ENCODE peak calls at places on chromosomes 13 and 19, in eight cellular contexts. I is A549, H is transverse colon, X is uterus, N is H1, L is lower leg skin, Q is heart left ventricle, F is GM12891. O is an unnamed sample.

GRCh38 chr19:11658954-11659353 is 61.7 kb downstream of the ZNF627 start:
- DNase-seq in F (no peak), X (no peak), N (no peak), H (peak), I (no peak), L (no peak), Q (no peak), O (no peak)

GRCh38 chr19:28864577-28865042 is 348.3 kb downstream of the UQCRFS1 start:
- DNase-seq in N (no peak), F (no peak), I (no peak), H (peak), X (peak), Q (peak), L (peak), O (peak)

GRCh38 chr13:32415019-32415418 is 12.9 kb downstream of the N4BP2L1 start:
- DNase-seq in L (no peak), I (peak), N (no peak), X (no peak), F (no peak), H (peak), Q (no peak), O (no peak)

GRCh38 chr13:100588350-100589177 is at the start of gene GGACT:
- DNase-seq in F (peak), Q (peak), X (peak), I (peak), H (peak), N (peak), L (peak), O (peak)

GRCh38 chr19:17063412-17063811 is 11.8 kb downstream of the HAUS8 start:
- DNase-seq in I (no peak), H (no peak), X (no peak), L (no peak), N (no peak), F (no peak), Q (no peak), O (no peak)

GRCh38 chr13:95607363-95607762 is 37.1 kb downstream of the DZIP1 start:
- DNase-seq in X (no peak), N (no peak), L (no peak), F (no peak), H (no peak), I (no peak), Q (no peak), O (peak)

GRCh38 chr13:95564091-95564490 is 11.6 kb downstream of the CLDN10 start:
- DNase-seq in Q (no peak), X (no peak), F (no peak), H (no peak), N (no peak), L (no peak), I (no peak), O (no peak)

GRCh38 chr13:66835040-66835628 is 395.0 kb downstream of the PCDH9 start:
- DNase-seq in H (peak), X (peak), F (no peak), I (peak), L (peak), N (no peak), Q (peak), O (no peak)

GRCh38 chr19:47778954-47779351 is 450 bp downstream of the SELENOW start:
- DNase-seq in F (no peak), Q (peak), I (no peak), X (peak), N (no peak), L (no peak), H (peak), O (no peak)

GRCh38 chr19:13165091-13165997 is 15.1 kb downstream of the IER2 start:
- DNase-seq in X (no peak), F (no peak), N (no peak), H (no peak), I (no peak), L (no peak), Q (no peak), O (no peak)

GRCh38 chr19:6167115-6167514 is 31.6 kb downstream of the ACSBG2 start:
- DNase-seq in N (no peak), F (no peak), L (peak), I (no peak), X (no peak), H (no peak), Q (no peak), O (no peak)

GRCh38 chr19:54356444-54357056 is 8.2 kb downstream of the LAIR1 start:
- DNase-seq in L (no peak), Q (no peak), F (no peak), X (no peak), N (no peak), I (no peak), H (no peak), O (no peak)

DNA sequence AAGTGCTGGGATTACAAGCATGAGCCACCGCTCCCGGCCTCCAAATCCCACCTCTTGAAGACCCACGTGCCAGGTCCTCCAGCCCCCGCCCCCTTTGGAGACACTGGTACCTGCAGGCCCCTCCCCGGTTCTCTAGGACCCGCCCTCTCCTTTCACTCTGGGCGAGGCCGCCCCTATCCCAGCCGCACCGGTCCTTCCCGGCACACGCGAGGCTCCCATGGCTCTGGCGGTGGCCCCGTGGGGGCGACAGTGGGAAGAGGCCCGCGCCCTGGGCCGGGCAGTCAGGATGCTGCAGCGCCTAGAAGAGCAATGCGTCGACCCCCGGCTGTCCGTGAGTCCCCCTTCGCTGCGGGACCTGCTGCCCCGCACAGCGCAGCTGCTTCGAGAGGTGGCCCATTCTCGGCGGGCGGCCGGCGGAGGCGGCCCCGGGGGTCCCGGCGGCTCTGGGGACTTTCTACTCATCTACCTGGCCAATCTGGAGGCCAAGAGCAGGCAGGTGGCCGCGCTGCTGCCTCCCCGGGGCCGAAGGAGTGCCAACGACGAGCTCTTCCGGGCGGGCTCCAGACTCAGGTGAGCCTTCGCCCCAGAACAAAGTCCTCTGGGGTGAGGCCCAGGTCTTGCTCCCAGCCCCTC is at the start of gene CBLC:
- DNase-seq in N (peak), X (no peak), L (peak), Q (no peak), I (no peak), F (no peak), H (peak), O (no peak)
- TF ChIP-seq POLR2A in N (peak), X (peak), L (no peak), Q (no peak), I (no peak), F (no peak), H (peak), O (no peak)

GRCh38 chr13:110410906-110411305 is 103.8 kb downstream of the COL4A2 start:
- DNase-seq in F (no peak), I (no peak), N (no peak), X (no peak), H (no peak), L (no peak), Q (no peak), O (no peak)

GRCh38 chr13:110410000-110410399 is 102.9 kb downstream of the COL4A2 start:
- DNase-seq in H (no peak), I (no peak), F (no peak), L (no peak), N (no peak), Q (no peak), X (no peak), O (no peak)

GRCh38 chr13:110409581-110409992 is 102.5 kb downstream of the COL4A2 start:
- DNase-seq in L (no peak), Q (no peak), N (no peak), F (no peak), X (peak), H (no peak), I (no peak), O (peak)

GRCh38 chr13:110412132-110412912 is 105.2 kb downstream of the COL4A2 start:
- DNase-seq in X (peak), N (peak), L (peak), Q (peak), H (peak), I (peak), F (peak), O (peak)

DNA sequence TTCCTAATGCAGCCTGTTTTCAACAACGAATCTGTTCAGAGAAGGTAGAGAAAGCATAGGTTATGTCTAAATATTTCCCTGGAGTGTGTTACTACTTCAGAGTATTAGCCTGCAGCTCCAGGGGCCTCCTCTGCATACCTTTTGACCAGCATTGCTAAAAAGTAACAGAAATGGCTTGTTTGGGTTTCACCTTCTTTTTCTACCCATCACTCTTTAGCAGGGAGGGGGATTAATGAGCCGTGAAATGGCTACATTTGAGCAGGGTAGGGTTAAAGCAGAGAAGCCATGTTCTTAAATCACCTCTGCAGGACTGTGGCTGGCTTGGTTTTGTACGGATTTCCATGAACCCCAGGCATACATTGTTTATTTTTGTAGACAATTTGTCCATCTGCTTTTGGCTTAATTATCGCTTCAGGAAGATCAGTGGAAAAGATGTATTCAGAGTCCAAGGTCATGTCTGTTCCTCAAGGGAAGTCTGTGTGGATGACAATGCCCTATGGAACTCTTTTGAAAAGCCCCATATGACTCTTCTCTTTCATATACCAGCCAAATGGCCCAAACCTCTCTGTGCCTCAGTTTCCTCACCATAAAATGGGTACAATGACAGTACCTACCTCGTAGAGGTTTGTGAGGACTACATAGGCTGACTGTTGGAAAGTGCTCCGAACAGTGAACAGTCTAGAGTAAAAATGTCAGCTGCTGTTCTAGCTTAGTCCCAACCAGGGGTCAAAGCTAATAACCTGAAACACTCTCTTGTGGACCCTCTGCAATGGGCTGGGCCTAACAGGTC is 104.4 kb downstream of the COL4A2 start:
- DNase-seq in H (no peak), Q (no peak), N (no peak), F (no peak), L (no peak), X (no peak), I (no peak), O (no peak)
- TF ChIP-seq POLR2A in H (no peak), Q (no peak), N (no peak), F (no peak), L (no peak), X (no peak), I (no peak), O (no peak)

GRCh38 chr19:55668603-55669348 is 6.2 kb upstream of the EPN1 start:
- DNase-seq in Q (no peak), N (no peak), L (no peak), H (no peak), F (no peak), X (no peak), I (no peak), O (no peak)

GRCh38 chr19:55667006-55667381 is 8.0 kb upstream of the EPN1 start:
- DNase-seq in L (no peak), H (no peak), F (no peak), X (no peak), Q (no peak), N (no peak), I (no peak), O (no peak)

GRCh38 chr19:55667511-55667910 is 7.5 kb upstream of the EPN1 start:
- DNase-seq in H (no peak), X (no peak), L (no peak), Q (no peak), N (no peak), I (no peak), F (no peak), O (no peak)

GRCh38 chr19:55667958-55668357 is 7.1 kb upstream of the EPN1 start:
- DNase-seq in X (no peak), I (no peak), L (no peak), H (no peak), N (no peak), Q (no peak), F (no peak), O (no peak)

GRCh38 chr19:55666343-55667005 is 8.6 kb upstream of the EPN1 start:
- DNase-seq in N (no peak), Q (no peak), I (no peak), H (no peak), X (no peak), F (no peak), L (no peak), O (no peak)
- TF ChIP-seq POLR2A in N (peak), Q (no peak), I (no peak), H (no peak), X (no peak), F (no peak), L (no peak), O (no peak)

DNA sequence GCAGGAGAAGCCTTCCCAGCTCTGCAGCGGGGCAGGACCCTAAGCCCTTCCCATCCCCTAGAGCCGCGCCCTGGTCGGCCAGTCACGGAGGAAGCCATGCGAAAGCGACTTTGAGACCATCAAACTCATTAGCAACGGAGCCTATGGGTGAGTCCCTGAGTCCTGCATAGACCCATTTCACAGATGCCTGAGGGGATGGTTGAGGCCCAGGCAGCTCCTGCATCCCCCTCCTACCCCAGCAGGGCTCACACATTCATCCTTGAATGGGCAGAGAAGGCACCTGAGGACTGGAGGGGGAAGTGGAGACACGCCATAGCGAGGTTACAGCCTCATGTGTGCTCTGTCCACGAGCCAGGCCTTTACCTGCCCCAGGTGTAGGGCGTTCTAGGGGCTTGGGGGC is 24.2 kb upstream of the PIK3R2 start:
- DNase-seq in X (no peak), Q (no peak), F (no peak), I (no peak), N (no peak), H (no peak), L (no peak), O (no peak)
- TF ChIP-seq POLR2A in X (no peak), Q (no peak), F (no peak), I (no peak), N (no peak), H (no peak), L (no peak), O (no peak)

DNA sequence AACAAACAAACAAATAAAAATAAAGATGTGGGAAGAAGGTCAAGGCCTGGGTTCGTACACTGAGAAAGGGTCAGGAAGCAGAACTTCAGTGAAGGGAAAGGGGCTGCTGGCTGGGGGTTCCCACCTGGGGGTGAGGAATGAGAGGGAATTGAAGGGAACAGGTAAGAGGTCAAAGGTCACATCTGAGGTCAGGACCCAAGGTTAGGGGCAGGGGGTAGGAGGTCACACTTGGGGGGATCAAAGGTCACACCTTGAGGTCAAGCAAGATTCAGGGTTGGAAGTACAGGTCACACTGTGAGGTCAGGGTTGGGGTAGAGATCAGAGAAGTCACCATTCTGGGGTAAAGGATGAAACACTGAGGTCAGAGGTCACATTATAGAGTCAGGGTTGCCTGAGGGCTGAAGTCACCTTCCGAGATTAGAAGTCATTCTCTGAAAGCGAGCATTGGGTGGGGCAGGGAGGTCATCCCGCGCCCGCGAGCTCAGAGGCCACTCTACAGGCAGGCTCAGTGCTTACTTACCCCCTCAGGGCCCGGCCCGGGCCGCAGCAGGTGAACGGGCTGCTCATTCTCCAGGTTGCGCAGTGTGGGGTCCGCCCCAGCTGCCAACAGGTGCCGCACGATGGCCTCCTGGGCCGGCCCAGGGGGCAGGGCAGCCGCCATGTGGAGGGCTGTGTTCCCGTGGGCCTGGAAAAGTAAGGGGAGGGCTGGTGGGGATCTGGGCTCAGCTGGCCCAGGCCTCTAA is 10.8 kb downstream of the NFKBID start:
- DNase-seq in H (no peak), Q (no peak), I (no peak), F (no peak), N (no peak), L (no peak), X (no peak), O (no peak)
- TF ChIP-seq POLR2A in H (no peak), Q (no peak), I (no peak), F (peak), N (no peak), L (no peak), X (no peak), O (no peak)

DNA sequence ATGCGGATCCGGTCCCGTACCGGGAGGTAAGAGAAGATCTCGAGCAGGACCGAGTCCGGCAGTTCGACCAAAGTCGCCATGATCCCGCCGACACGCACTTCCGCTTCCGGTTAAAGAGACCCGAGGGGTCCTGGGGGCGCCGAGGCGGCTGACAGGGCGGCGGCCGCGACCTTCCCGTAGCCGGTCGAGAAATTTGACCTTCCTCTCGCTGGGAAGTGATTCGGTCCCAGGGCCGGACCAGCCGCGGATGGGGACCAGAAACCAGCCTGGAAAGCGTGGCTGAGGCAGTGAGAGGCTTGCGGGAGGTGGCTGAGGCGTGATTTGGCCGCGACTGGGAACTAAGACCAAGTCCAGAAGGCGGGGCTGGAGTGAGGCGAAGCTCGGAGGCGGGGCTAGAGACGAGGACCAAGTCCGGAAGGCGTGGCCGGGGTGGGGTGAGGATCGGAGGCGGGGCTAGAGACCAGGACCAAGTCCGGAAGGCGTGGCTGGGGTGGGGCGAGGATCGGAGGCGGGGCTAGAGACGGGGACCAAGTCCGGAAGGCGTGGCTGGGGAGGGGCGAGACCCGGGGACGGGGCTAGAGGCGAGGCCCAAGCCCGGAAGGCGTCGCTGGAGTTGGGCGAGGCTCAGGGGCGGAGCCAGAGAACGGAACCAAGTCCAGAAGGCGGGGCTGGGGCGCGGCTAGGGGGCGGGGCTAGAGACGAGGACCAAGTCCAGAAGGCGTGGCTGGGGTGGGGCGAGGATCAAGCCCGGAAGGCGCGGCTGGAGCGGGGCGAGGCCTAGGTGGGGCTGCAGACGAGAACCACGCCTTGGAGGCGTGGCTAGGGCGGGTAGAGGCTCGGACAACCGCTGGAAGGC is at the start of gene FBXL12:
- DNase-seq in H (peak), I (peak), N (peak), Q (peak), F (peak), X (peak), L (peak), O (peak)
- TF ChIP-seq POLR2A in H (peak), I (peak), N (peak), Q (peak), F (peak), X (peak), L (no peak), O (peak)

DNA sequence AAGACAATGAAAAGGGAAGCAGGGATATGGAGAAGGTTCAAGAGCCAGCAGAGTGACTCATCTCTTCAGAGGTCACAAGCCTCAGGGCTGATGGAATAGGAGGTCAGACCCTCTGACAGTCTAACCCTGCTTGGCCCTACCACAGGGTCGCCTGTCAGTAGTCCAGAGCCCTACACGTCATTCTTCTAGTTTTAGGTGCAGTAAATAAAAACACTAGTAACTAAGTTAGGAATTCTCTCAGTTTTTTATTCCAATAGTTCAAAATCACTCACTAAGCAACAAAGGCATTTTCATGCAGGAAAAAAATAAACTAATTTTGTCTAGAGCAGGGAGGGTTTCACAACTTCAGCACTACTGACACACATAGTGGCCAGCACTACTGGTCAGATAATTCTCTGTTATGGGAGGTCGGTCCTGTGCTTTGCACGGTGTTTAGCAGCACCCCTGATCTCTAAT is 27.2 kb downstream of the FOXO1 start:
- DNase-seq in N (no peak), F (no peak), X (no peak), Q (no peak), I (no peak), L (no peak), H (no peak), O (no peak)
- TF ChIP-seq POLR2A in N (no peak), F (no peak), X (no peak), Q (no peak), I (no peak), L (no peak), H (no peak), O (no peak)

DNA sequence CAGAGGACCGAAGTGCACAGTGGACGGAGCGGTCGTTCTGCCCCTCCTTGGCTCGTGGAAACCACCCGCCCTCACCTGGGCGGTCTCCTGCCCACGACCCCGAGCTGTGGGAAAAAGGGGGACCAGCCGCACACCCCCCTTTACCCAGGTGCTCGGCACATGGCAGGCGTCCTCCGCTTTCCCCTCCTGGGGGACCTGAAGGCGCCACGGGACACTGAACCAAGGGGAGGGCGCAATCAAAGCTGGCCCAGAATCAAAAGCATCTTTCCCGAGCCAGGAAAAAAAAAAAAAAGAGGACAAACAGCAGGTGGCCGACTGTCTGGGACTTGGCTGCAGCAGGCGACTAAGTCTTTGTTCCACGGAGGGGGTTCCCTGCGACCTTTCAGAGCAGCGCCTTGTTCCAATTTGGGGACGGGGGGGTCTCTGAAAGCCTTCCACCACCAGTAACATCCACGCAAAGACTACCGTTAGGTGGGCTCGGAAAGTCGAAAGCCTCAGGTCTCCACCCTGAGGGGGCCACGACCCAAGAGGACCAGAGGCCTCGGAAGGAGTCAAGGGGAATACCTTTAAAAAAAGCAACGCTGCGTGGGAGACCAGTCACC is 1.1 kb downstream of the MBD3 start:
- DNase-seq in X (no peak), H (no peak), L (no peak), F (no peak), N (no peak), Q (no peak), I (no peak), O (no peak)
- TF ChIP-seq POLR2A in X (no peak), H (no peak), L (no peak), F (no peak), N (no peak), Q (no peak), I (peak), O (no peak)